ENCODE peak calls at places on chromosomes 12 and 14, in five cellular contexts. L is anterior cingulate cortex, P is suprapubic skin, Y is RKO, E is amniotic stem cell. S is an unnamed sample.
A peak's percentile ranks its signal among the peaks of the same experiment; 100 is the strongest.

GRCh38 chr12:55974308-55974724 is 438 bp downstream of the RAB5B start:
- DNase-seq in L (no peak), P (no peak), Y (peak; percentile 61), E (peak; percentile 26), S (no peak)

GRCh38 chr12:111268738-111269572 is 99.9 kb downstream of the PHETA1 start:
- DNase-seq in L (no peak), P (no peak), Y (peak; percentile 35), E (no peak), S (no peak)

GRCh38 chr14:22434030-22434429 is 155.0 kb downstream of the DAD1 start:
- DNase-seq in L (no peak), P (no peak), Y (no peak), E (no peak), S (no peak)

GRCh38 chr12:94286580-94287244 is 138.3 kb downstream of the PLXNC1 start:
- DNase-seq in L (no peak), P (no peak), Y (no peak), E (no peak), S (no peak)

GRCh38 chr12:65524666-65525065 is 246.2 kb downstream of the MSRB3 start:
- DNase-seq in L (no peak), P (no peak), Y (no peak), E (no peak), S (no peak)

GRCh38 chr12:18521461-18521860 is 216.4 kb downstream of the PLCZ1 start:
- DNase-seq in L (no peak), P (no peak), Y (no peak), E (no peak), S (no peak)

GRCh38 chr12:128790653-128791373 is 32.9 kb downstream of the SLC15A4 start:
- DNase-seq in L (no peak), P (no peak), Y (no peak), E (no peak), S (no peak)

GRCh38 chr14:35534884-35535793 is 1.2 kb downstream of the INSM2 start:
- DNase-seq in L (peak; percentile 27), P (no peak), Y (no peak), E (peak; percentile 21), S (peak; percentile 36)

GRCh38 chr14:60646202-60646886 is 2.9 kb downstream of the SIX1 start:
- DNase-seq in L (no peak), P (no peak), Y (no peak), E (no peak), S (no peak)

GRCh38 chr14:68583527-68584275 is 209.2 kb downstream of the ZFP36L1 start:
- DNase-seq in L (no peak), P (no peak), Y (no peak), E (no peak), S (no peak)

GRCh38 chr14:30034049-30034635 is 106.5 kb upstream of the PRKD1 start:
- DNase-seq in L (no peak), P (no peak), Y (no peak), E (no peak), S (no peak)

GRCh38 chr14:71541973-71542730 is 390.1 kb upstream of the RGS6 start:
- DNase-seq in L (no peak), P (no peak), Y (no peak), E (no peak), S (no peak)

GRCh38 chr12:14264316-14264715 is 101.2 kb upstream of the ATF7IP start:
- DNase-seq in L (no peak), P (no peak), Y (peak; percentile 47), E (no peak), S (no peak)

GRCh38 chr14:69612759-69613145 is 1.4 kb downstream of the SUSD6 start:
- DNase-seq in L (no peak), P (no peak), Y (peak; percentile 48), E (no peak), S (no peak)

GRCh38 chr14:34650786-34651584 is 21.0 kb upstream of the SNX6 start:
- DNase-seq in L (no peak), P (peak; percentile 16), Y (peak; percentile 58), E (peak; percentile 90), S (no peak)

GRCh38 chr14:78029471-78030372 is 140.5 kb upstream of the NRXN3 start:
- DNase-seq in L (peak; percentile 11), P (no peak), Y (no peak), E (no peak), S (no peak)

GRCh38 chr12:26001530-26001929 is 43.0 kb downstream of the RASSF8 start:
- DNase-seq in L (no peak), P (no peak), Y (no peak), E (no peak), S (no peak)

GRCh38 chr14:28577187-28577586 is 189.4 kb upstream of the FOXG1 start:
- DNase-seq in L (no peak), P (no peak), Y (no peak), E (no peak), S (no peak)

GRCh38 chr12:46071335-46071734 is 81.0 kb upstream of the SCAF11 start:
- DNase-seq in L (no peak), P (no peak), Y (peak; percentile 30), E (no peak), S (no peak)

GRCh38 chr14:76929927-76930326 is 98.6 kb downstream of the IRF2BPL start:
- DNase-seq in L (peak; percentile 21), P (no peak), Y (no peak), E (no peak), S (no peak)

GRCh38 chr12:83027021-83027723 is 340.5 kb downstream of the TMTC2 start:
- DNase-seq in L (no peak), P (no peak), Y (no peak), E (no peak), S (no peak)

GRCh38 chr12:132717531-132718387 is 7.1 kb downstream of the PGAM5 start:
- DNase-seq in L (no peak), P (no peak), Y (no peak), E (no peak), S (no peak)

GRCh38 chr12:109588461-109589239 is 15.1 kb downstream of the MVK start:
- DNase-seq in L (no peak), P (no peak), Y (no peak), E (no peak), S (no peak)

GRCh38 chr12:59151243-59151642 is 230.9 kb upstream of the LRIG3 start:
- DNase-seq in L (no peak), P (no peak), Y (no peak), E (no peak), S (no peak)

GRCh38 chr14:101174980-101175606 is 271.6 kb upstream of the RTL1 start:
- DNase-seq in L (no peak), P (peak; percentile 63), Y (no peak), E (no peak), S (no peak)

GRCh38 chr12:76259071-76259470 is 89.1 kb downstream of the BBS10 start:
- DNase-seq in L (no peak), P (no peak), Y (no peak), E (no peak), S (no peak)

GRCh38 chr14:38623661-38624060 is 367.8 kb upstream of the CLEC14A start:
- DNase-seq in L (no peak), P (no peak), Y (no peak), E (no peak), S (no peak)

GRCh38 chr12:106251636-106252035 is 3.8 kb upstream of the CKAP4 start:
- DNase-seq in L (no peak), P (peak; percentile 18), Y (no peak), E (no peak), S (no peak)

GRCh38 chr12:92068441-92068840 is 77.2 kb downstream of the BTG1 start:
- DNase-seq in L (no peak), P (no peak), Y (no peak), E (no peak), S (no peak)

GRCh38 chr12:87679262-87679661 is 349.9 kb downstream of the C12orf50 start:
- DNase-seq in L (no peak), P (no peak), Y (no peak), E (no peak), S (no peak)

GRCh38 chr14:35121026-35121886 is 534 bp downstream of the PPP2R3C start:
- DNase-seq in L (no peak), P (no peak), Y (peak; percentile 61), E (no peak), S (no peak)

GRCh38 chr12:118103231-118103600 is 595 bp downstream of the VSIG10 start:
- DNase-seq in L (no peak), P (peak; percentile 79), Y (peak; percentile 36), E (no peak), S (no peak)

GRCh38 chr14:55974046-55974582 is 144.1 kb upstream of the PELI2 start:
- DNase-seq in L (no peak), P (no peak), Y (no peak), E (no peak), S (no peak)

GRCh38 chr12:44709166-44709565 is 166.9 kb downstream of the NELL2 start:
- DNase-seq in L (no peak), P (no peak), Y (peak; percentile 7), E (no peak), S (no peak)

GRCh38 chr12:5200276-5201087 is 156.8 kb downstream of the KCNA5 start:
- DNase-seq in L (no peak), P (no peak), Y (no peak), E (no peak), S (no peak)

GRCh38 chr14:59275668-59276067 is 87.2 kb downstream of the DAAM1 start:
- DNase-seq in L (no peak), P (no peak), Y (peak; percentile 89), E (peak; percentile 37), S (no peak)

S was measured in occipital lobe.